ENCODE peak calls at places on chromosomes 11 and 22, in six cellular contexts. H is heart left ventricle, W is cardiac fibroblast, S is endothelial cell, V is neural progenitor cell, J is fibroblast of mammary gland. R is an unnamed sample.

GRCh38 chr11:12785901-12786300 is 111.7 kb downstream of the TEAD1 start:
- DNase-seq in H (no peak), W (no peak), S (no peak), V (no peak), J (no peak), R (no peak)

GRCh38 chr22:49448546-49448945 is 379.1 kb downstream of the BRD1 start:
- DNase-seq in H (no peak), W (no peak), S (no peak), V (no peak), J (no peak), R (no peak)

GRCh38 chr11:122340607-122341006 is 224.6 kb upstream of the BLID start:
- DNase-seq in H (no peak), W (no peak), S (no peak), V (no peak), J (no peak), R (no peak)

GRCh38 chr11:18727499-18728236 is 1.7 kb upstream of the IGSF22 start:
- DNase-seq in H (no peak), W (peak), S (peak), V (peak), J (peak), R (no peak)

GRCh38 chr11:40328890-40329617 is 1130.4 kb downstream of the LRRC4C start:
- DNase-seq in H (no peak), W (peak), S (peak), V (no peak), J (peak), R (peak)

GRCh38 chr11:96055706-96056387 is 131.9 kb upstream of the MTMR2 start:
- DNase-seq in H (no peak), W (peak), S (no peak), V (peak), J (peak), R (no peak)

GRCh38 chr22:32204211-32204855 is 540 bp downstream of the RFPL2 start:
- DNase-seq in H (no peak), W (no peak), S (no peak), V (peak), J (no peak), R (no peak)

GRCh38 chr11:105720096-105720495 is 110.2 kb downstream of the GRIA4 start:
- DNase-seq in H (no peak), W (no peak), S (no peak), V (no peak), J (no peak), R (no peak)

GRCh38 chr11:36500315-36500721 is 9.8 kb downstream of the TRAF6 start:
- DNase-seq in H (peak), W (peak), S (no peak), V (peak), J (peak), R (no peak)

GRCh38 chr11:46107408-46107718 is 13.9 kb downstream of the PHF21A start:
- DNase-seq in H (no peak), W (no peak), S (no peak), V (no peak), J (no peak), R (no peak)

GRCh38 chr11:63709336-63709735 is 28.0 kb downstream of the RTN3 start:
- DNase-seq in H (no peak), W (peak), S (no peak), V (no peak), J (no peak), R (no peak)

GRCh38 chr22:49157529-49158339 is 669.9 kb downstream of the BRD1 start:
- DNase-seq in H (no peak), W (no peak), S (no peak), V (no peak), J (no peak), R (no peak)

GRCh38 chr11:373716-374551 is 4.6 kb downstream of the B4GALNT4 start:
- DNase-seq in H (no peak), W (no peak), S (no peak), V (no peak), J (no peak), R (no peak)

GRCh38 chr11:67062526-67063373 is 6.1 kb downstream of the RHOD start:
- DNase-seq in H (no peak), W (no peak), S (no peak), V (no peak), J (no peak), R (no peak)

GRCh38 chr11:60349990-60350389 is 22.9 kb downstream of the MS4A6E start:
- DNase-seq in H (no peak), W (no peak), S (no peak), V (no peak), J (no peak), R (no peak)

DNA sequence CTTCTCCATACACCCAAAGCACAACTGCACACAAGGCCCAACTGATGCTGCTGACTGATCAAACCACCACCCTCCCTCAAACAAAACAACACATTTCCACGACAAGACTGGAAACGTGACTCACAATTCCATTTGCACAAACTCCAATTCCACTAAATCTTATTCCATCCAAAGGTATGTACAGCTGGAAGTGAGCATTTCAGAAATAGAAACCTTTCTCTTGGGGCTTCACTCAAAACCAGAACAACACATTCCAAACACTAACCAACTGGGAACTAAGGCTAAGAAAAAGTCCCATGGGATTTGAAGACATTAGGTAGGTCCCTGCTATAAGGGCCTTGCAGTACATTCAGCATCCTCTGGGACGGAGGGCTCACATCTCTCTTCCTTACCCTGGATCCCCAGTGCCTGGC is 19.6 kb downstream of the MORC2 start:
- DNase-seq in H (no peak), W (no peak), S (no peak), V (no peak), J (peak), R (peak)
- TF ChIP-seq CTCF in H (no peak), W (peak), S (no peak), V (no peak), J (no peak), R (no peak)

DNA sequence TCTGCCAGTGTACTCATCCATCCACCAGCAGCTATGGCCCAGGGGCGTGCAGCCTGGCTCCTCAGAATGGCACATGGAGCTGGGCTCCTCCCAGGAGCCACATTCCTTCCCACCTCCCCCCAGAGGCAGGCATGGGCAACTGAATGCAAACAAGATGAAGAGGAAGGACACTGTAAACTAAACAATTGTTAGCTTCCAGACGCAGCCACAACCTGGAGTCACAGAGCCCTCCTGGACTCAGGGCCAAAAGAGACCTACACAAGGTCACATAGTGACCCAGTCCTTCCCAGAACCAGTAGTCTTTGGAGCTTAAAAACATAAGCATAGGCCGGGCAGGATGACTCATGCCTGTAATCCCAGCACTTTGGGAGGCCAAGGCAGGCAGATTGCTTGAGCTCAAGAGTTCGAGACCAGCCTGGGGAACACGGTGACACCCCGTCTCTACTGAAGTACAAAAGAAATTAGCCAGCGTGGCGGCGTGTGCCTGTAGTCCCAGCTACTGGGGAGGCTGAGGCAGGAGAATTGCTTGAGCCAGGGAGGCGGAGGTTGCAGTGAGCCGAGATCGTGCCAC is 30.7 kb upstream of the CLDN5 start:
- DNase-seq in H (no peak), W (peak), S (peak), V (peak), J (peak), R (no peak)
- TF ChIP-seq CTCF in H (no peak), W (peak), S (peak), V (peak), J (no peak), R (peak)

GRCh38 chr11:62395885-62396778 is 22.7 kb upstream of the SCGB1A1 start:
- DNase-seq in H (no peak), W (no peak), S (no peak), V (no peak), J (no peak), R (no peak)
- TF ChIP-seq CTCF in H (no peak), W (no peak), S (no peak), V (no peak), J (no peak), R (no peak)

DNA sequence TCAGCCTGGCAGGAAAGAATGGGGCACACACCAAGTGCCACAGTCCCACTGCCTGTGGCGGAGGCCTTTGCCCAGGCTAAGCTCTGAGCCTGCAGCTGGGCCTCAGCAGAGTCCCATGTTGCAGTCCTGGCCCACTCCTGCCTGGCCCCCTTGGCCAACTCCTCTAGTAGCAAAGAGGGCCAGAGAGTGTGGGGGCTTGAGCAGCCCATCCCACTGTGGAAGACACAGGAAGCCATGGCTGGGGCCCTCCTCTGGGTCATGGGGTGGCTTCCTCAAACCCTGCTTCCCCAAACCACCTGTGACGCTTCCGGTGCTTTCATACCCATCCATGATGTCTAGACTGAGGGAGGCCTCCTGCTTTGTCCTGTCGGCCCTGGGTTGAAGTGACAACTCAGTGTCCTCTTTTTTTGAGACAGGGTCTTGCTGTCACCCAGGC is 5.8 kb downstream of the RPS19BP1 start:
- DNase-seq in H (no peak), W (no peak), S (no peak), V (peak), J (no peak), R (no peak)
- TF ChIP-seq CTCF in H (no peak), W (no peak), S (no peak), V (no peak), J (no peak), R (no peak)

GRCh38 chr11:126350811-126351210 is 4.7 kb upstream of the ST3GAL4 start:
- DNase-seq in H (no peak), W (peak), S (no peak), V (no peak), J (no peak), R (no peak)

GRCh38 chr11:126355324-126355925 is at the start of gene ST3GAL4:
- DNase-seq in H (peak), W (peak), S (peak), V (peak), J (peak), R (peak)

GRCh38 chr11:126352163-126352562 is 3.3 kb upstream of the ST3GAL4 start:
- DNase-seq in H (peak), W (no peak), S (no peak), V (no peak), J (no peak), R (no peak)

GRCh38 chr11:126354631-126355323 is 709 bp upstream of the ST3GAL4 start:
- DNase-seq in H (peak), W (no peak), S (no peak), V (no peak), J (no peak), R (no peak)

DNA sequence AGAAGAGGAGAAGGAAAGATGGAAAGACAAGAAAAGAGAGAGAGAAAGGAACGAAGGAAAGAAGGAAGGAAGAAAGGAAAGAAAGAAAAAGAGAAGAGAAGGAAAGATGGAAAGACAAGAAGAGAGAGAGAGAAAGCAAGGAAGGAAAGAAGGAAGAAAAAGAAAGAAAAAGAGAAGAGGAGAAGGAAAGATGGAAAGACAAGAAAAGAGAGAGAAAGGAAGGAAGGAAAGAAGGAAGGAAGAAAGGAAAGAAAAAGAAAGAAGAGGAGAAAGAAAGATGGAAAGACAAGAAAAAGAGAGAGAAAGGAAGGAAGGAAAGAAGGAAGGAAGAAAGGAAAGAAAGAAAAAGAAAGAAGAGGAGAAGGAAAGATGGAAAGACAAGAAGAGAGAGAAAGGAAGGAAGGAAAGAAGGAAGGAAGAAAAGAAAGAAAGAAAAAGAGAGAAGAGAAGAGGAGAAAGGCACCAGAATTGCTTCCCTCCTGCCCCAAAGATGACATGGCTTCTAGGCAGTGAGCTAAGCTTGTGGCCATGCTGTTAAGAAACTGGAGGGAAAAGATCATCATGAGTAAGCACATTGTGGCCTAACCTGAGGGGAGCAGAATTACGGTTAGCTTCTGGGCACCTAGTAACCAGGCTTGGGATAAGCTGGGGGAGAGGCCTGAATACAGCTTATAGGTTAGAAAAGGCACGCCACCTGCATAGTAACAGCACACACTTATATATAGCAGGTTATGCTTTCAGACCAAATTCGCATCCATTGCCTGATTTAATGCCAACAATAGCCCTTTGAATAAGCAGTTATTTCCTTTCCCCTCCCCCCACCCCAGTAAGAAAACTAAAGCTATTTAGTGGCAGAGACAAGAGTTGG is 2.3 kb upstream of the ST3GAL4 start:
- DNase-seq in H (peak), W (no peak), S (no peak), V (no peak), J (peak), R (no peak)
- TF ChIP-seq CTCF in H (no peak), W (no peak), S (no peak), V (no peak), J (no peak), R (no peak)

DNA sequence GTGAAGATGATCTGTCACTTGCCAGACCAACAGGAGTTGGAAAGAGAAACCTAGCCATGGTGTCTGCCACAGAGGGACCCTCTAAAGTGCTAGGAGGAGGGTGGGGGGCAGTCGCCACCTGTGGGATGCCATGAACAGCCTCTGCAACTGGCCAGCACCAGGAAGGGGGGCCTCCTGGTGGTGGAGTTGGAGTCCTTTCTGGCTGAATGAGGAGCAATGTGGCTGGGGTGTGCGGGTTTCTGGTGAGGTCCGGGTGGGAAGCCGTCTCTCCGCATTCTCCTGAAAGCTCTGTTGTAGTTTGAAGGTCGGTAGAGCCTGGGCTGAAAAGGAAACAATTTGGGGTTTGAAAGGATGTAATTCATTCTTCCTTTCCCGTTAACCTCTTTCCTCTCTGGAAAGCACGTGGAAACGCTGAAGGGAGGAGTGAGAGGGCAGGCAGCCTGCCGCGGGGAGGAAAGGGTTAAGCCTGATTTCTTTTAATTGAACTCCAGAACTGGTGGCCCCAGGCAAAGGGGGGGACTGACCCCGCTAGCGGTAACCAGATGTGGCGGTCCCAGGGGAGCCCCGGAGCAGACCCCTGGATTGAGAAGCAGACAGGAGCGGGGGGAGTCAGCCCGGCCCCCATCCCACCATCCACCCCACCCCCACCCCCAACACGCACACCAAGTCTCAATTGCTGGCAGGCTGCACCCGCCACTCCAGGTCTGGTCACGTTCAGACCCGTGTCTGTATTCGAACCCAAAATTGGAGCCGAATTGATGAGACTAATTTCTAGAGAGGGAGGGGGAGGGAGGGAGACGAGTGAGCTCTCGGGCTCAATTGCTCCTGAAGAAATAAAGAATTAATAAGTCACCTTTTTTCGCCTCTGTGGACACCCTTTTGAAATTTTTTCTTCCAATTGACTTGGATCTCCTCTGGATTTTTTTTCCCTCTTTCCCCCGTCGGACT is 1.8 kb upstream of the FLI1 start:
- DNase-seq in H (no peak), W (peak), S (peak), V (peak), J (no peak), R (no peak)
- TF ChIP-seq CTCF in H (peak), W (peak), S (peak), V (peak), J (peak), R (peak)

GRCh38 chr22:42277232-42277753 is 6.8 kb upstream of the TCF20 start:
- DNase-seq in H (no peak), W (no peak), S (no peak), V (no peak), J (no peak), R (no peak)

GRCh38 chr22:42280140-42280539 is 9.7 kb upstream of the TCF20 start:
- DNase-seq in H (no peak), W (no peak), S (no peak), V (no peak), J (no peak), R (no peak)

GRCh38 chr22:42275970-42276369 is 5.5 kb upstream of the TCF20 start:
- DNase-seq in H (no peak), W (no peak), S (no peak), V (peak), J (no peak), R (no peak)

GRCh38 chr22:42279425-42280020 is 9.1 kb upstream of the TCF20 start:
- DNase-seq in H (no peak), W (no peak), S (no peak), V (no peak), J (no peak), R (no peak)

DNA sequence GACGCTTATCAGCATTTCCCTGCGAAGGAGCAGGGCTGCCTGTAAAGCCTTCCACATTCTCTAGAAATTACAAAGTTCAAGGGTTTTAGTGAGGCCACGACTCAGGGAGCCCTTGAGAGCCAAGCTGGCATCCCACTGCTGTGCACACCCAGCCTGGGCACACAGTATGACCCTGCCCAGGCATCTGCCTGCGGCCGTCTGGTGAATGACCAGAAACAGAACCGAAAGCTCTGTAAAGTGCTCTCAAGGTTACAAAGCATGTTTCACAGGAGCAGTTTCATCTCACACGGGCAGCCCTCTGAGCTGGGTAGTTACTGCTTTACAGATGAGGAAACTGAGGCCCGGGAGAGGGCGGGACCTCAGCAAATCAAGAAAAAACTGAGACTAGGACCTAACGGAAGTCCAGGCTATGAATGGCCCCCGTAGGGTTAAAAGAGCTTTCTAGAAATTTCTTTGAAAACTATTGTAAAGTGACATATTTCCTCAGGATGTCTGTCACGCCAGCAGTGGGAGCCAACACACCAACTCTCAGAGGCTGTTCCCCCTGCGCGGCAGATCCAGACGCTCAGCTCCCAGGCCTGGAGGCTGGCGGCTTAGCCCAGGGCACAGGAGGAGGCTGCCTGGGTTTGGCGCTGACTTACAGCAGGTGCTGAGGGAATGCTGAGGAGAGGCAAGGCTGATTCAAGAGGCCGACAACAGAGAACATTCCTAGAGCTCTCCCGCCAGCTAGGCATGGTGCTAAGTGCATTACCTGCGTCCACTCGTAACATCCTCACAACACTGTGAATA is 7.7 kb upstream of the TCF20 start:
- DNase-seq in H (no peak), W (peak), S (peak), V (peak), J (no peak), R (no peak)
- TF ChIP-seq CTCF in H (no peak), W (peak), S (no peak), V (peak), J (no peak), R (peak)

DNA sequence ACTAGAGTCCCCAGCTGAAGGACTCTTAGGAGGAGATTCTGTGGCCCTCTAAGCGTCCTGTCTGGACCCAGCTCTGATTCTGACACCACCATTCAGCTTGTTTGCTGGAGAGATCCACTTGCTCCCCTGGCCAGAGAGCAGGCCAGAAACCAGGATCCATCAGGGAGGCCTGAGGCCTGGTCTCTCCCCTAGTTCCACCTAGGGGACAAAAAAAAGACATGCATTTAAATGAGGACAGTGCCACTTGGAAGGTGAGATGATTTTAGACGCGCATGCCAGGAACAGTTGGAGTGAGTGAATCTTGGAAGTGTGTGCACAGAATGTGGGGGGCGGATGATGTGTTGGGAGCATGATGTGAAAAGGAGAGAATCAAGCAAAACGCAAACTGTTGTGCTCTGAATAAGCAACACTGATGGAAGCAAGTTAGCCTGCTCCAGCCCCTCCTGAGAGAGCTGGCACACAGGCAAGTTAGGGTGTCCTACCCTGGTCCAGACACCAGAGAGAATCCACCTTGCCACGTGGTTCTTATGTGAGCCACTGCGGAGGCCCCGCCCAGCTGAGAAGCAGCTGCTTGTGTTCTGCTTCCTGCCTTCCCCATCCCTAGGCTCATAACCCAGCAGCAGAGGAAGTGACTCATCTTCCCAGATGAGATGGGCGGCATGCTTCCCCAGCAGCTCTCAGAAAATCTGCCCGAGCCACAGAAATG is 8.0 kb upstream of the SLCO2B1 start:
- DNase-seq in H (peak), W (peak), S (peak), V (no peak), J (peak), R (no peak)
- TF ChIP-seq CTCF in H (no peak), W (no peak), S (no peak), V (no peak), J (no peak), R (no peak)

R was measured in osteocyte.